ENCODE peak calls at places on chromosomes 3 and 15, in nine cellular contexts. One of them, this sample, is unnamed.

GRCh38 chr3:71787851-71788405 is 3.0 kb upstream of the PROK2 start:
- DNase-seq in T follicular helper cell: no peak
- DNase-seq in activated gamma-delta T cell: no peak
- DNase-seq in HTR-8/SVneo: no peak
- DNase-seq in WTC11: no peak
- DNase-seq in GM12891: no peak
- DNase-seq in NCI-H2171: no peak
- DNase-seq in SHP77 treated with DMSO at 0.1 percent for 48 hours: no peak
- DNase-seq in GM23248: no peak
- DNase-seq in this sample: no peak

GRCh38 chr15:38226867-38227266 is 25.8 kb upstream of the SPRED1 start:
- DNase-seq in GM23248: peak; percentile 73
- DNase-seq in activated gamma-delta T cell: no peak
- DNase-seq in NCI-H2171: no peak
- DNase-seq in SHP77 treated with DMSO at 0.1 percent for 48 hours: peak; percentile 39
- DNase-seq in GM12891: no peak
- DNase-seq in T follicular helper cell: no peak
- DNase-seq in WTC11: no peak
- DNase-seq in HTR-8/SVneo: peak; percentile 30
- DNase-seq in this sample: no peak

GRCh38 chr15:77533986-77534385 is 98.7 kb downstream of the LINGO1 start:
- DNase-seq in GM23248: no peak
- DNase-seq in HTR-8/SVneo: no peak
- DNase-seq in GM12891: no peak
- DNase-seq in WTC11: peak; percentile 19
- DNase-seq in activated gamma-delta T cell: no peak
- DNase-seq in NCI-H2171: no peak
- DNase-seq in SHP77 treated with DMSO at 0.1 percent for 48 hours: no peak
- DNase-seq in T follicular helper cell: no peak
- DNase-seq in this sample: no peak

GRCh38 chr3:77618686-77619085 is 578.8 kb downstream of the ROBO2 start:
- DNase-seq in WTC11: no peak
- DNase-seq in GM12891: no peak
- DNase-seq in NCI-H2171: no peak
- DNase-seq in SHP77 treated with DMSO at 0.1 percent for 48 hours: no peak
- DNase-seq in T follicular helper cell: no peak
- DNase-seq in activated gamma-delta T cell: no peak
- DNase-seq in HTR-8/SVneo: no peak
- DNase-seq in GM23248: no peak
- DNase-seq in this sample: peak; percentile 46

GRCh38 chr15:73648027-73648295 is 14.8 kb upstream of the NPTN start:
- DNase-seq in SHP77 treated with DMSO at 0.1 percent for 48 hours: no peak
- DNase-seq in HTR-8/SVneo: no peak
- DNase-seq in WTC11: no peak
- DNase-seq in NCI-H2171: no peak
- DNase-seq in activated gamma-delta T cell: no peak
- DNase-seq in GM12891: no peak
- DNase-seq in GM23248: no peak
- DNase-seq in T follicular helper cell: no peak
- DNase-seq in this sample: no peak

GRCh38 chr3:81308296-81308695 is 453.1 kb downstream of the GBE1 start:
- DNase-seq in NCI-H2171: no peak
- DNase-seq in GM23248: peak; percentile 50
- DNase-seq in WTC11: no peak
- DNase-seq in activated gamma-delta T cell: no peak
- DNase-seq in GM12891: no peak
- DNase-seq in T follicular helper cell: no peak
- DNase-seq in SHP77 treated with DMSO at 0.1 percent for 48 hours: no peak
- DNase-seq in HTR-8/SVneo: no peak
- DNase-seq in this sample: no peak

GRCh38 chr15:76327191-76328105 is 9.1 kb upstream of the ISL2 start:
- DNase-seq in NCI-H2171: peak; percentile 56
- DNase-seq in activated gamma-delta T cell: no peak
- DNase-seq in T follicular helper cell: no peak
- DNase-seq in SHP77 treated with DMSO at 0.1 percent for 48 hours: no peak
- DNase-seq in GM12891: no peak
- DNase-seq in WTC11: no peak
- DNase-seq in HTR-8/SVneo: no peak
- DNase-seq in GM23248: no peak
- DNase-seq in this sample: no peak

GRCh38 chr3:115834068-115834467 is 210.8 kb downstream of the GAP43 start:
- DNase-seq in GM23248: peak; percentile 88
- DNase-seq in activated gamma-delta T cell: no peak
- DNase-seq in SHP77 treated with DMSO at 0.1 percent for 48 hours: no peak
- DNase-seq in WTC11: no peak
- DNase-seq in T follicular helper cell: no peak
- DNase-seq in GM12891: no peak
- DNase-seq in HTR-8/SVneo: peak; percentile 3
- DNase-seq in NCI-H2171: no peak
- DNase-seq in this sample: peak; percentile 53

GRCh38 chr3:143222505-143222904 is 102.9 kb downstream of the CHST2 start:
- DNase-seq in HTR-8/SVneo: no peak
- DNase-seq in SHP77 treated with DMSO at 0.1 percent for 48 hours: no peak
- DNase-seq in GM23248: peak; percentile 31
- DNase-seq in GM12891: no peak
- DNase-seq in T follicular helper cell: no peak
- DNase-seq in WTC11: no peak
- DNase-seq in activated gamma-delta T cell: no peak
- DNase-seq in NCI-H2171: no peak
- DNase-seq in this sample: no peak

GRCh38 chr3:45647148-45647619 is 42.0 kb upstream of the SACM1L start:
- DNase-seq in SHP77 treated with DMSO at 0.1 percent for 48 hours: peak; percentile 18
- DNase-seq in WTC11: no peak
- DNase-seq in GM12891: no peak
- DNase-seq in activated gamma-delta T cell: no peak
- DNase-seq in T follicular helper cell: no peak
- DNase-seq in GM23248: peak; percentile 95
- DNase-seq in NCI-H2171: no peak
- DNase-seq in HTR-8/SVneo: peak; percentile 72
- DNase-seq in this sample: no peak

GRCh38 chr3:186605561-186606545 is 7.0 kb upstream of the AHSG start:
- DNase-seq in HTR-8/SVneo: no peak
- DNase-seq in NCI-H2171: no peak
- DNase-seq in activated gamma-delta T cell: no peak
- DNase-seq in GM23248: no peak
- DNase-seq in T follicular helper cell: no peak
- DNase-seq in WTC11: no peak
- DNase-seq in GM12891: no peak
- DNase-seq in SHP77 treated with DMSO at 0.1 percent for 48 hours: no peak
- DNase-seq in this sample: no peak

GRCh38 chr15:78709263-78709882 is 68.4 kb upstream of the CHRNB4 start:
- DNase-seq in SHP77 treated with DMSO at 0.1 percent for 48 hours: no peak
- DNase-seq in GM23248: peak; percentile 66
- DNase-seq in HTR-8/SVneo: peak; percentile 65
- DNase-seq in T follicular helper cell: peak; percentile 43
- DNase-seq in GM12891: peak; percentile 50
- DNase-seq in NCI-H2171: peak; percentile 78
- DNase-seq in activated gamma-delta T cell: peak; percentile 13
- DNase-seq in WTC11: peak; percentile 90
- DNase-seq in this sample: no peak

GRCh38 chr15:93515256-93516044 is 426.4 kb upstream of the RGMA start:
- DNase-seq in T follicular helper cell: no peak
- DNase-seq in GM12891: no peak
- DNase-seq in WTC11: no peak
- DNase-seq in GM23248: no peak
- DNase-seq in SHP77 treated with DMSO at 0.1 percent for 48 hours: no peak
- DNase-seq in HTR-8/SVneo: no peak
- DNase-seq in NCI-H2171: no peak
- DNase-seq in activated gamma-delta T cell: no peak
- DNase-seq in this sample: no peak

GRCh38 chr3:62201438-62202035 is 171.8 kb downstream of the FEZF2 start:
- DNase-seq in NCI-H2171: peak; percentile 9
- DNase-seq in GM23248: peak; percentile 57
- DNase-seq in GM12891: peak; percentile 26
- DNase-seq in HTR-8/SVneo: peak; percentile 38
- DNase-seq in T follicular helper cell: no peak
- DNase-seq in WTC11: no peak
- DNase-seq in SHP77 treated with DMSO at 0.1 percent for 48 hours: peak; percentile 2
- DNase-seq in activated gamma-delta T cell: no peak
- DNase-seq in this sample: peak; percentile 17

GRCh38 chr3:99902091-99902490 is 84.4 kb downstream of the CMSS1 start:
- DNase-seq in GM12891: no peak
- DNase-seq in HTR-8/SVneo: peak; percentile 49
- DNase-seq in activated gamma-delta T cell: no peak
- DNase-seq in WTC11: no peak
- DNase-seq in NCI-H2171: no peak
- DNase-seq in SHP77 treated with DMSO at 0.1 percent for 48 hours: no peak
- DNase-seq in T follicular helper cell: no peak
- DNase-seq in GM23248: peak; percentile 25
- DNase-seq in this sample: no peak

GRCh38 chr3:51434746-51435323 is 43.8 kb downstream of the RBM15B start:
- DNase-seq in WTC11: peak; percentile 30
- DNase-seq in T follicular helper cell: peak; percentile 4
- DNase-seq in NCI-H2171: no peak
- DNase-seq in activated gamma-delta T cell: no peak
- DNase-seq in GM23248: peak; percentile 59
- DNase-seq in GM12891: peak; percentile 20
- DNase-seq in HTR-8/SVneo: peak; percentile 54
- DNase-seq in SHP77 treated with DMSO at 0.1 percent for 48 hours: no peak
- DNase-seq in this sample: peak; percentile 12

GRCh38 chr15:34889486-34889885 is 80.1 kb downstream of the AQR start:
- DNase-seq in GM23248: peak; percentile 45
- DNase-seq in NCI-H2171: no peak
- DNase-seq in T follicular helper cell: no peak
- DNase-seq in SHP77 treated with DMSO at 0.1 percent for 48 hours: no peak
- DNase-seq in activated gamma-delta T cell: no peak
- DNase-seq in HTR-8/SVneo: no peak
- DNase-seq in WTC11: no peak
- DNase-seq in GM12891: no peak
- DNase-seq in this sample: no peak

GRCh38 chr15:42079401-42079908 is 14.9 kb downstream of the PLA2G4D start:
- DNase-seq in activated gamma-delta T cell: no peak
- DNase-seq in GM23248: peak; percentile 53
- DNase-seq in HTR-8/SVneo: no peak
- DNase-seq in NCI-H2171: no peak
- DNase-seq in SHP77 treated with DMSO at 0.1 percent for 48 hours: no peak
- DNase-seq in GM12891: no peak
- DNase-seq in WTC11: no peak
- DNase-seq in T follicular helper cell: no peak
- DNase-seq in this sample: no peak

GRCh38 chr3:67414740-67415139 is 239.7 kb downstream of the SUCLG2 start:
- DNase-seq in GM12891: no peak
- DNase-seq in activated gamma-delta T cell: no peak
- DNase-seq in GM23248: no peak
- DNase-seq in T follicular helper cell: no peak
- DNase-seq in SHP77 treated with DMSO at 0.1 percent for 48 hours: no peak
- DNase-seq in NCI-H2171: no peak
- DNase-seq in HTR-8/SVneo: no peak
- DNase-seq in WTC11: no peak
- DNase-seq in this sample: no peak

GRCh38 chr3:52529376-52530333 is 4.0 kb downstream of the NT5DC2 start:
- DNase-seq in HTR-8/SVneo: no peak
- DNase-seq in T follicular helper cell: no peak
- DNase-seq in SHP77 treated with DMSO at 0.1 percent for 48 hours: no peak
- DNase-seq in NCI-H2171: no peak
- DNase-seq in WTC11: no peak
- DNase-seq in GM12891: no peak
- DNase-seq in GM23248: peak; percentile 42
- DNase-seq in activated gamma-delta T cell: no peak
- DNase-seq in this sample: no peak

GRCh38 chr3:194745427-194746184 is 59.9 kb downstream of the FAM43A start:
- DNase-seq in SHP77 treated with DMSO at 0.1 percent for 48 hours: no peak
- DNase-seq in T follicular helper cell: no peak
- DNase-seq in GM23248: no peak
- DNase-seq in GM12891: no peak
- DNase-seq in NCI-H2171: no peak
- DNase-seq in WTC11: no peak
- DNase-seq in activated gamma-delta T cell: no peak
- DNase-seq in HTR-8/SVneo: no peak
- DNase-seq in this sample: no peak

This sample was measured in HFF-Myc.